ENCODE peak calls at places on chromosomes 2 and 18, in four cellular contexts. F is brain microvascular endothelial cell, N is HTR-8/SVneo, A is chondrocyte. I is an unnamed sample.

GRCh38 chr2:62489162-62489561 is 16.8 kb downstream of the TMEM17 start:
- DNase-seq in F (peak), N (no peak), A (no peak), I (no peak)

GRCh38 chr18:79922971-79923411 is 28.5 kb downstream of the SLC66A2 start:
- DNase-seq in F (no peak), N (no peak), A (peak), I (no peak)

GRCh38 chr2:66828876-66829275 is 394.0 kb downstream of the MEIS1 start:
- DNase-seq in F (no peak), N (no peak), A (no peak), I (no peak)

GRCh38 chr2:85936421-85937068 is 47.8 kb upstream of the ST3GAL5 start:
- DNase-seq in N (no peak), A (no peak), F (peak), I (no peak)

GRCh38 chr2:55111570-55112228 is 61.4 kb upstream of the RTN4 start:
- DNase-seq in A (no peak), F (peak), N (peak), I (peak)

GRCh38 chr2:86275962-86276361 is 61.5 kb downstream of the REEP1 start:
- DNase-seq in F (no peak), N (no peak), A (no peak), I (no peak)

GRCh38 chr2:24993797-24994196 is 22.0 kb upstream of the DNAJC27 start:
- DNase-seq in A (no peak), F (no peak), N (no peak), I (no peak)

GRCh38 chr2:60549250-60550150 is 4.0 kb downstream of the BCL11A start:
- DNase-seq in A (no peak), N (no peak), F (no peak), I (no peak)

GRCh38 chr2:74555610-74556103 is 1.1 kb downstream of the DOK1 start:
- DNase-seq in N (no peak), A (no peak), F (no peak), I (no peak)

GRCh38 chr2:221850076-221850475 is 278.0 kb upstream of the EPHA4 start:
- DNase-seq in N (no peak), F (no peak), A (no peak), I (no peak)

GRCh38 chr2:9310390-9310789 is 103.8 kb downstream of the ASAP2 start:
- DNase-seq in A (no peak), N (peak), F (peak), I (peak)

GRCh38 chr2:231387904-231388724 is 7.4 kb upstream of the B3GNT7 start:
- DNase-seq in N (no peak), A (no peak), F (peak), I (no peak)

GRCh38 chr2:42967959-42968674 is 175.7 kb upstream of the HAAO start:
- DNase-seq in F (peak), N (no peak), A (peak), I (no peak)

GRCh38 chr2:71721669-71722068 is 268.3 kb downstream of the DYSF start:
- DNase-seq in N (no peak), F (no peak), A (no peak), I (no peak)

GRCh38 chr18:61606068-61606660 is 272.9 kb downstream of the CDH20 start:
- DNase-seq in F (peak), A (no peak), N (no peak), I (no peak)

GRCh38 chr2:186641807-186642321 is 52.0 kb upstream of the FAM171B start:
- DNase-seq in F (peak), N (peak), A (no peak), I (peak)

GRCh38 chr2:39024833-39025232 is 96.0 kb downstream of the SOS1 start:
- DNase-seq in A (no peak), N (no peak), F (no peak), I (no peak)

GRCh38 chr2:180478883-180479282 is 471.8 kb upstream of the CWC22 start:
- DNase-seq in N (peak), F (no peak), A (no peak), I (no peak)

GRCh38 chr2:45121236-45121927 is 112.1 kb upstream of the SIX2 start:
- DNase-seq in F (no peak), N (no peak), A (no peak), I (no peak)

GRCh38 chr18:9419956-9420631 is 55.2 kb upstream of the RALBP1 start:
- DNase-seq in N (no peak), A (no peak), F (peak), I (peak)

GRCh38 chr2:130756041-130756720 is 841 bp downstream of the AMER3 start:
- DNase-seq in N (peak), F (no peak), A (no peak), I (no peak)

GRCh38 chr18:11747731-11748130 is 58.7 kb downstream of the GNAL start:
- DNase-seq in N (no peak), F (no peak), A (no peak), I (no peak)

I was measured in hepatic stellate cell.